ENCODE peak calls at places on chromosomes 11 and 22, in seven cellular contexts. A is heart right ventricle; R is anterior cingulate cortex; B is skeletal muscle cell; I is fibroblast of the aortic adventitia; O is stimulated activated CD4-positive, alpha-beta T cell treated with anti-CD3 and anti-CD28 coated beads, Interleukin-2, amount 100 ng/mL, for 4 hours; Q is activated CD4-positive, alpha-beta T cell treated with anti-CD3 and anti-CD28 coated beads, Interleukin-2, amount 10 ng/mL, durations not matched to agents 7 days and 5 days. V is an unnamed sample.

GRCh38 chr22:30216710-30217109 is 29.8 kb downstream of the LIF start:
- DNase-seq in A (no peak), R (no peak), B (no peak), I (no peak), O (no peak), Q (no peak), V (no peak)

GRCh38 chr11:75562836-75563484 is 907 bp downstream of the SERPINH1 start:
- DNase-seq in A (peak; percentile 77), R (no peak), B (no peak), I (peak; percentile 53), O (no peak), Q (no peak), V (no peak)

GRCh38 chr11:77993902-77994301 is 566 bp downstream of the INTS4 start:
- DNase-seq in A (no peak), R (no peak), B (no peak), I (no peak), O (no peak), Q (peak; percentile 11), V (no peak)

GRCh38 chr11:69089258-69089657 is 40.5 kb downstream of the TPCN2 start:
- DNase-seq in A (peak; percentile 53), R (no peak), B (peak; percentile 56), I (peak; percentile 75), O (no peak), Q (no peak), V (no peak)

GRCh38 chr11:119065369-119065768 is 2.2 kb upstream of the VPS11 start:
- DNase-seq in A (no peak), R (no peak), B (no peak), I (peak; percentile 36), O (peak; percentile 24), Q (peak; percentile 73), V (no peak)

GRCh38 chr11:83035070-83035854 is 36.4 kb downstream of the RAB30 start:
- DNase-seq in A (no peak), R (no peak), B (peak; percentile 44), I (peak; percentile 75), O (no peak), Q (no peak), V (no peak)

GRCh38 chr11:60641940-60642339 is 57.5 kb upstream of the MS4A8 start:
- DNase-seq in A (no peak), R (no peak), B (no peak), I (no peak), O (no peak), Q (no peak), V (no peak)

GRCh38 chr11:126140932-126141291 is 70.5 kb downstream of the RPUSD4 start:
- DNase-seq in A (peak; percentile 57), R (no peak), B (peak; percentile 63), I (peak; percentile 82), O (no peak), Q (no peak), V (peak; percentile 81)

GRCh38 chr22:24965822-24966626 is 13.5 kb downstream of the KIAA1671 start:
- DNase-seq in A (no peak), R (no peak), B (no peak), I (no peak), O (no peak), Q (no peak), V (peak; percentile 41)

GRCh38 chr22:41531736-41532477 is 12.4 kb downstream of the POLR3H start:
- DNase-seq in A (no peak), R (no peak), B (no peak), I (no peak), O (no peak), Q (no peak), V (no peak)

GRCh38 chr22:22603470-22603947 is 40.9 kb upstream of the GGTLC2 start:
- DNase-seq in A (no peak), R (no peak), B (no peak), I (no peak), O (no peak), Q (no peak), V (no peak)

GRCh38 chr22:20652130-20652529 is 121.8 kb upstream of the SERPIND1 start:
- DNase-seq in A (no peak), R (no peak), B (no peak), I (no peak), O (no peak), Q (no peak), V (no peak)

GRCh38 chr11:43497144-43497543 is 138.4 kb downstream of the TTC17 start:
- DNase-seq in A (no peak), R (no peak), B (no peak), I (no peak), O (no peak), Q (no peak), V (no peak)

GRCh38 chr11:57751676-57752253 is at the start of gene BTBD18:
- DNase-seq in A (peak; percentile 23), R (no peak), B (no peak), I (peak; percentile 71), O (no peak), Q (peak; percentile 31), V (no peak)

GRCh38 chr11:60777106-60777505 is 8.0 kb upstream of the MS4A10 start:
- DNase-seq in A (no peak), R (no peak), B (no peak), I (no peak), O (no peak), Q (no peak), V (no peak)

GRCh38 chr22:43134553-43134952 is 8.6 kb downstream of the MCAT start:
- DNase-seq in A (no peak), R (no peak), B (no peak), I (no peak), O (no peak), Q (no peak), V (no peak)

GRCh38 chr11:65133724-65134123 is 595 bp downstream of the SYVN1 start:
- DNase-seq in A (peak; percentile 48), R (no peak), B (no peak), I (peak; percentile 44), O (no peak), Q (no peak), V (no peak)

GRCh38 chr11:134050541-134051383 is 18.1 kb upstream of the JAM3 start:
- DNase-seq in A (peak; percentile 66), R (no peak), B (no peak), I (peak; percentile 65), O (peak; percentile 58), Q (peak; percentile 77), V (peak; percentile 64)

GRCh38 chr22:22720201-22720723 is 75.8 kb downstream of the GGTLC2 start:
- DNase-seq in A (no peak), R (no peak), B (peak; percentile 23), I (peak; percentile 51), O (no peak), Q (peak; percentile 39), V (no peak)

GRCh38 chr11:27995082-27995481 is 112.9 kb downstream of the KIF18A start:
- DNase-seq in A (no peak), R (no peak), B (no peak), I (peak; percentile 19), O (no peak), Q (no peak), V (no peak)

GRCh38 chr11:112620621-112621394 is 340.4 kb upstream of the NCAM1 start:
- DNase-seq in A (no peak), R (no peak), B (no peak), I (peak; percentile 18), O (no peak), Q (no peak), V (no peak)

GRCh38 chr11:14673824-14674432 is 30.3 kb downstream of the PDE3B start:
- DNase-seq in A (no peak), R (no peak), B (no peak), I (no peak), O (no peak), Q (no peak), V (no peak)

GRCh38 chr11:24386551-24387404 is 110.1 kb upstream of the LUZP2 start:
- DNase-seq in A (no peak), R (no peak), B (no peak), I (peak; percentile 35), O (no peak), Q (no peak), V (no peak)

GRCh38 chr11:7749456-7749855 is 43.2 kb upstream of the OVCH2 start:
- DNase-seq in A (no peak), R (no peak), B (no peak), I (peak; percentile 51), O (no peak), Q (no peak), V (no peak)

GRCh38 chr22:50456466-50457234 is 18.2 kb downstream of the SBF1 start:
- DNase-seq in A (no peak), R (no peak), B (no peak), I (no peak), O (no peak), Q (no peak), V (no peak)

GRCh38 chr11:45924036-45924915 is 1.8 kb downstream of the LARGE2 start:
- DNase-seq in A (no peak), R (no peak), B (no peak), I (no peak), O (no peak), Q (no peak), V (no peak)

GRCh38 chr11:135027461-135027860 is 615.4 kb upstream of the B3GAT1 start:
- DNase-seq in A (peak; percentile 16), R (no peak), B (peak; percentile 1), I (peak; percentile 26), O (no peak), Q (peak; percentile 46), V (no peak)